ENCODE peak calls at places on chromosomes 12 and 14, in eight cellular contexts. L is WTC11; E is B cell; K is H9; A is cardiac muscle cell; G is GM10248; O is activated CD8-positive, alpha-beta T cell treated with anti-CD3 and anti-CD28 coated beads for 36 hours; P is adrenal gland. H is an unnamed sample.
A peak's percentile ranks its signal among the peaks of the same experiment; 100 is the strongest.

GRCh38 chr12:27176765-27177164 is 67.3 kb upstream of the STK38L start:
- DNase-seq in L (no peak), E (no peak), K (no peak), A (no peak), G (no peak), O (peak; percentile 65), P (no peak), H (no peak)

GRCh38 chr12:107983871-107984480 is 145.1 kb upstream of the WSCD2 start:
- DNase-seq in L (no peak), E (no peak), K (no peak), A (no peak), G (no peak), O (no peak), P (no peak), H (no peak)

GRCh38 chr14:72607386-72608125 is 286.3 kb downstream of the DPF3 start:
- DNase-seq in L (no peak), E (no peak), K (no peak), A (no peak), G (no peak), O (no peak), P (no peak), H (no peak)

GRCh38 chr12:116066381-116067230 is 210.9 kb downstream of the MED13L start:
- DNase-seq in L (peak; percentile 39), E (peak; percentile 34), K (no peak), A (peak; percentile 67), G (peak; percentile 32), O (peak; percentile 75), P (peak; percentile 36), H (no peak)

GRCh38 chr12:28780960-28781359 is 368.1 kb upstream of the FAR2 start:
- DNase-seq in L (no peak), E (no peak), K (no peak), A (no peak), G (no peak), O (no peak), P (no peak), H (no peak)

GRCh38 chr12:56124133-56124532 is 3.9 kb upstream of the ESYT1 start:
- DNase-seq in L (no peak), E (no peak), K (no peak), A (no peak), G (no peak), O (no peak), P (no peak), H (no peak)

GRCh38 chr14:31950760-31951637 is 126.1 kb upstream of the ARHGAP5 start:
- DNase-seq in L (peak; percentile 45), E (no peak), K (peak; percentile 69), A (peak; percentile 35), G (no peak), O (no peak), P (peak; percentile 46), H (peak; percentile 62)

GRCh38 chr12:107832441-107832840 is 57.9 kb downstream of the ASCL4 start:
- DNase-seq in L (no peak), E (no peak), K (no peak), A (no peak), G (no peak), O (no peak), P (no peak), H (no peak)

GRCh38 chr14:24679248-24680085 is 45.5 kb upstream of the GZMB start:
- DNase-seq in L (no peak), E (no peak), K (no peak), A (no peak), G (peak; percentile 0), O (peak; percentile 25), P (no peak), H (no peak)

GRCh38 chr14:85487215-85487614 is 42.7 kb upstream of the FLRT2 start:
- DNase-seq in L (no peak), E (no peak), K (no peak), A (no peak), G (no peak), O (no peak), P (no peak), H (no peak)

GRCh38 chr12:53170876-53171724 is 9.4 kb upstream of the ZNF740 start:
- DNase-seq in L (no peak), E (no peak), K (no peak), A (no peak), G (no peak), O (no peak), P (no peak), H (no peak)

GRCh38 chr14:77638738-77639137 is 22.3 kb upstream of the SPTLC2 start:
- DNase-seq in L (no peak), E (no peak), K (no peak), A (no peak), G (no peak), O (no peak), P (no peak), H (no peak)

GRCh38 chr12:15682826-15683225 is 106.4 kb downstream of the EPS8 start:
- DNase-seq in L (no peak), E (no peak), K (no peak), A (no peak), G (no peak), O (no peak), P (no peak), H (no peak)

GRCh38 chr12:3670083-3670620 is 82.8 kb downstream of the CRACR2A start:
- DNase-seq in L (no peak), E (no peak), K (no peak), A (no peak), G (no peak), O (no peak), P (no peak), H (no peak)

GRCh38 chr12:94276725-94277124 is 128.3 kb downstream of the PLXNC1 start:
- DNase-seq in L (no peak), E (no peak), K (no peak), A (no peak), G (no peak), O (no peak), P (no peak), H (no peak)

GRCh38 chr12:113471619-113472171 is at the start of gene LHX5:
- DNase-seq in L (peak; percentile 71), E (no peak), K (peak; percentile 78), A (no peak), G (no peak), O (no peak), P (no peak), H (no peak)

GRCh38 chr12:50626026-50626425 is 121.2 kb downstream of the DIP2B start:
- DNase-seq in L (no peak), E (no peak), K (no peak), A (no peak), G (no peak), O (no peak), P (no peak), H (no peak)

GRCh38 chr14:64438181-64438839 is 27.0 kb upstream of the AKAP5 start:
- DNase-seq in L (no peak), E (no peak), K (no peak), A (no peak), G (no peak), O (no peak), P (no peak), H (no peak)

GRCh38 chr14:32414808-32415255 is 85.7 kb downstream of the AKAP6 start:
- DNase-seq in L (no peak), E (no peak), K (no peak), A (no peak), G (no peak), O (no peak), P (no peak), H (no peak)

GRCh38 chr12:102067574-102068258 is 5.9 kb upstream of the WASHC3 start:
- DNase-seq in L (no peak), E (no peak), K (no peak), A (no peak), G (no peak), O (no peak), P (no peak), H (peak; percentile 43)

GRCh38 chr12:5509122-5509521 is 77.2 kb downstream of the NTF3 start:
- DNase-seq in L (no peak), E (no peak), K (no peak), A (no peak), G (no peak), O (no peak), P (no peak), H (no peak)

GRCh38 chr12:130437555-130438242 is 100.0 kb downstream of the PIWIL1 start:
- DNase-seq in L (peak; percentile 6), E (no peak), K (no peak), A (no peak), G (no peak), O (no peak), P (no peak), H (no peak)

GRCh38 chr14:99971929-99972747 is 93.1 kb upstream of the EVL start:
- DNase-seq in L (peak; percentile 29), E (peak; percentile 63), K (no peak), A (peak; percentile 53), G (no peak), O (peak; percentile 30), P (no peak), H (no peak)

GRCh38 chr14:73764881-73765280 is 50.7 kb upstream of the PNMA1 start:
- DNase-seq in L (no peak), E (no peak), K (no peak), A (no peak), G (no peak), O (no peak), P (peak; percentile 78), H (no peak)
- TF ChIP-seq CTCF in L (no peak), E (no peak), K (no peak), A (no peak), G (no peak), O (no peak), P (no peak), H (no peak)

GRCh38 chr14:106883218-106883692 is 1356.9 kb downstream of the TMEM121 start:
- DNase-seq in L (no peak), E (no peak), K (no peak), A (no peak), G (no peak), O (peak; percentile 85), P (no peak), H (no peak)
- TF ChIP-seq CTCF in L (peak; percentile 60), E (peak; percentile 67), K (peak; percentile 43), A (peak; percentile 26), G (peak; percentile 65), O (peak; percentile 98), P (peak; percentile 30), H (no peak)

GRCh38 chr12:75953312-75953906 is 78.2 kb downstream of the PHLDA1 start:
- DNase-seq in L (no peak), E (no peak), K (no peak), A (no peak), G (no peak), O (no peak), P (no peak), H (no peak)
- TF ChIP-seq CTCF in L (no peak), E (no peak), K (no peak), A (no peak), G (no peak), O (no peak), P (no peak), H (no peak)

DNA sequence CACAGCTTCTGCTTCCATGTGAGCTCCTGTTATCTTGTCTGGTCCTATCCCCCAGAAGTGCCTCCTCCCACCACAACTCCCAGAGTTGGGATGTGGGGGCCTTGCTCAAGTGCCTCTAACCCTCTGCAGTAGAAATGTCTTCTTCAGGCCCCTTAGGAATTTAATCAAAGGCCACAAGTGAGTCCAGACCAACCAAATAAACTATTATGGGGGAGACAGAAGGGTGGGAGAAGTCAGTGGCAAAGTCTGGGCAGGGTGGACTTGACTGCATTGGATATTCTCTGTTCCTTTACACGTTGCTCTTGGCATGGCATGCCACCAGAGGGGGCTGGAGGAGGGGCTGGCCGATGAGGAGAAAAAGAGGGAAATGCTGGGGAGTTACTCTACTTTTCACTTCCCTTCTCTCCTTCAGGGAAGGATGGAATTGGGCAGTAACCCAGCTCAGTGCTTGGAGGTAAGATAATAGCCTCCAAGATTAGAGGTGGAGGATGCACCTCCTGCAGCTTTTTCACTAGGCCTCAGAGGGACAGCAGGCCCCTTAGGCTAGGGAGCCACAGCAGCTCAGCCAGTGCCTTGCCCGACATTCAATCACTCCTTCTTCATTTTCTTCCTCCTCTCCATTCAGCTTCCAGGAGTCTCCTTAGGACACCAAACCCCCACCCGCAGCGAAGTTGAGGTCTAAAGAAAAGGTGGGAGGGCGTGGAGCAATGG is 1.2 kb upstream of the AP1G2 start:
- DNase-seq in L (peak; percentile 62), E (no peak), K (peak; percentile 66), A (peak; percentile 59), G (no peak), O (peak; percentile 45), P (no peak), H (peak; percentile 9)
- TF ChIP-seq CTCF in L (no peak), E (no peak), K (peak; percentile 70), A (peak; percentile 34), G (peak; percentile 51), O (peak; percentile 42), P (no peak), H (no peak)